ENCODE peak calls at places on chromosomes 3 and 15, in four cellular contexts. B, S, N and U are unnamed samples.

GRCh38 chr3:143081844-143082778 is 37.5 kb upstream of the CHST2 start:
- DNase-seq in S (no peak), B (no peak), N (no peak), U (no peak)

GRCh38 chr3:194633349-194634004 is at the start of gene TMEM44:
- DNase-seq in S (peak; percentile 93), B (peak; percentile 30), N (peak; percentile 90), U (peak; percentile 68)

GRCh38 chr15:87871738-87872315 is 384.7 kb downstream of the NTRK3 start:
- DNase-seq in N (no peak), B (no peak), S (no peak), U (no peak)

GRCh38 chr3:11543141-11543947 is 100.4 kb downstream of the VGLL4 start:
- DNase-seq in N (no peak), S (no peak), B (no peak), U (no peak)

GRCh38 chr3:80750637-80751036 is 982.8 kb upstream of the ROBO1 start:
- DNase-seq in N (no peak), S (no peak), B (no peak), U (no peak)

GRCh38 chr3:107561980-107562379 is 39.2 kb downstream of the BBX start:
- DNase-seq in B (no peak), N (peak; percentile 61), S (no peak), U (no peak)

GRCh38 chr3:169131695-169132464 is 531.6 kb downstream of the MECOM start:
- DNase-seq in N (no peak), B (no peak), S (no peak), U (no peak)

GRCh38 chr15:48858401-48858800 is 19.5 kb upstream of the EID1 start:
- DNase-seq in N (no peak), B (no peak), S (peak; percentile 60), U (peak; percentile 94)

GRCh38 chr15:40069178-40070165 is 30.5 kb upstream of the SRP14 start:
- DNase-seq in N (peak; percentile 98), B (no peak), S (peak; percentile 100), U (peak; percentile 94)

GRCh38 chr3:164832216-164832615 is 246.1 kb downstream of the SI start:
- DNase-seq in N (no peak), S (no peak), B (no peak), U (no peak)

GRCh38 chr15:28879551-28879950 is 6.2 kb upstream of the APBA2 start:
- DNase-seq in N (no peak), B (no peak), S (no peak), U (no peak)

GRCh38 chr15:99282129-99282528 is 30.8 kb downstream of the LRRC28 start:
- DNase-seq in N (no peak), S (no peak), B (no peak), U (no peak)

GRCh38 chr3:183210862-183211341 is 42.2 kb upstream of the B3GNT5 start:
- DNase-seq in N (no peak), B (no peak), S (no peak), U (no peak)

GRCh38 chr3:12629560-12629959 is 34.4 kb downstream of the RAF1 start:
- DNase-seq in N (peak; percentile 58), B (no peak), S (peak; percentile 20), U (no peak)

GRCh38 chr15:54559405-54560064 is 581.3 kb downstream of the UNC13C start:
- DNase-seq in S (no peak), N (no peak), B (no peak), U (no peak)

GRCh38 chr3:113221703-113222257 is 10.4 kb downstream of the BOC start:
- DNase-seq in B (no peak), N (no peak), S (no peak), U (no peak)

GRCh38 chr3:98540346-98540745 is 8.6 kb downstream of the GPR15 start:
- DNase-seq in B (no peak), S (no peak), N (no peak), U (no peak)

GRCh38 chr3:25604107-25604805 is 60.5 kb downstream of the TOP2B start:
- DNase-seq in S (no peak), B (no peak), N (no peak), U (no peak)

GRCh38 chr3:120369000-120369399 is 19.8 kb upstream of the LRRC58 start:
- DNase-seq in B (no peak), N (peak; percentile 57), S (no peak), U (no peak)

GRCh38 chr3:46953265-46954010 is 23.1 kb downstream of the CCDC12 start:
- DNase-seq in S (no peak), B (no peak), N (no peak), U (no peak)

GRCh38 chr3:57974796-57975388 is 33.3 kb upstream of the FLNB start:
- DNase-seq in B (no peak), S (no peak), N (no peak), U (no peak)

GRCh38 chr3:8993331-8993730 is 30.1 kb upstream of the RAD18 start:
- DNase-seq in S (no peak), N (no peak), B (no peak), U (no peak)

GRCh38 chr3:169764164-169764452 is 752 bp downstream of the TERC start:
- DNase-seq in S (peak; percentile 75), N (peak; percentile 68), B (no peak), U (no peak)

GRCh38 chr15:50166216-50166615 is 15.8 kb upstream of the SLC27A2 start:
- DNase-seq in S (no peak), B (no peak), N (no peak), U (no peak)

GRCh38 chr3:155354658-155355057 is 61.2 kb upstream of the STRIT1 start:
- DNase-seq in N (no peak), S (no peak), B (no peak), U (no peak)

GRCh38 chr3:54870423-54870822 is 57.4 kb downstream of the LRTM1 start:
- DNase-seq in S (peak; percentile 61), B (no peak), N (peak; percentile 50), U (peak; percentile 6)

GRCh38 chr15:31488437-31489204 is 162.0 kb downstream of the KLF13 start:
- DNase-seq in B (no peak), S (peak; percentile 90), N (peak; percentile 78), U (peak; percentile 75)